ENCODE peak calls at places on chromosomes 1 and 21, in six cellular contexts. C is lower lobe of right lung, A is tibial artery, V is testis, D is Peyer's patch, R is hepatocyte. Q is an unnamed sample.

GRCh38 chr1:9375912-9376311 is 83.2 kb downstream of the SPSB1 start:
- DNase-seq in A (peak; percentile 71), R (no peak), V (peak; percentile 68), C (no peak), D (no peak), Q (no peak)

GRCh38 chr1:47013239-47013638 is 10.2 kb upstream of the CYP4X1 start:
- DNase-seq in D (no peak), R (no peak), V (no peak), A (no peak), C (no peak), Q (no peak)

GRCh38 chr1:226519741-226520598 is 28.6 kb upstream of the STUM start:
- DNase-seq in D (no peak), V (no peak), A (no peak), R (no peak), C (no peak), Q (no peak)

GRCh38 chr1:44289530-44289929 is 65.5 kb downstream of the ERI3 start:
- DNase-seq in R (no peak), V (no peak), C (no peak), D (peak; percentile 50), A (no peak), Q (no peak)

GRCh38 chr1:46223472-46223943 is 20.4 kb downstream of the LURAP1 start:
- DNase-seq in R (peak; percentile 91), C (peak; percentile 69), V (peak; percentile 84), D (peak; percentile 86), A (peak; percentile 49), Q (peak; percentile 72)

GRCh38 chr1:25099343-25099951 is 132.9 kb downstream of the SYF2 start:
- DNase-seq in C (no peak), A (peak; percentile 21), D (peak; percentile 63), V (peak; percentile 16), R (no peak), Q (peak; percentile 53)

GRCh38 chr1:46646844-46647243 is 21.3 kb downstream of the ATPAF1 start:
- DNase-seq in C (no peak), V (no peak), A (no peak), R (no peak), D (no peak), Q (no peak)

GRCh38 chr1:21149862-21150432 is 26.8 kb downstream of the EIF4G3 start:
- DNase-seq in V (no peak), C (no peak), A (no peak), D (no peak), R (peak; percentile 54), Q (no peak)

GRCh38 chr1:157135070-157135469 is 3.1 kb downstream of the ETV3 start:
- DNase-seq in R (no peak), V (no peak), A (no peak), D (no peak), C (no peak), Q (no peak)

GRCh38 chr1:218852541-218852940 is 321.1 kb upstream of the LYPLAL1 start:
- DNase-seq in C (no peak), A (no peak), D (no peak), V (no peak), R (no peak), Q (no peak)

GRCh38 chr1:246755419-246755818 is 31.2 kb downstream of the SCCPDH start:
- DNase-seq in R (no peak), A (no peak), C (no peak), D (no peak), V (no peak), Q (no peak)

GRCh38 chr1:74771913-74772515 is 39.1 kb downstream of the TYW3 start:
- DNase-seq in R (peak; percentile 71), D (no peak), A (no peak), C (no peak), V (peak; percentile 20), Q (peak; percentile 17)

GRCh38 chr1:246390855-246391254 is 116.2 kb downstream of the SMYD3 start:
- DNase-seq in A (no peak), C (no peak), R (no peak), V (no peak), D (no peak), Q (no peak)

GRCh38 chr21:36015096-36015495 is 45.2 kb downstream of the SETD4 start:
- DNase-seq in C (no peak), V (no peak), R (no peak), A (no peak), D (no peak), Q (no peak)

GRCh38 chr1:172955161-172955821 is 95.5 kb downstream of the TNFSF18 start:
- DNase-seq in R (no peak), D (no peak), C (no peak), A (no peak), V (no peak), Q (no peak)

DNA sequence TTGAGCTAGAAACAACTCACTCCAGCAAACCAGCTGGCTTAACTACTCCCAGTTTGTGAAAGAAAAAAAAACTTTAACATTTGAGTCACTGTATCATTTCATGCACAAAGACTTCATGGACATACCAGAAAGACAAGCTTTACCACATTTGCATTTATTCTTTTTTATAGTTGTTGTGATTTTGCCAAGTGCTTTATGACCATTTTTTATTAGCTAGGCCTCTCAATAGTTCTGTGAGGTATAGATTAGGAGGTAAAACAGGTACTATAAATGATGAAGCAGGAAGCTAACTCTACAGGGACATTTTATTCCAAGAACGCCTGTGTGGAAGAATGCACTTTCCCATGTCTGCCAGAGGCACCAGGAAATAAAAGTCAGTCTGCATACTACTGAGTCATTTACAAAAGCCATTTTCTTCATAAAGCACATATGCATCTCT is 8.2 kb upstream of the DENND1B start:
- DNase-seq in R (peak; percentile 28), C (no peak), D (no peak), A (no peak), V (no peak), Q (no peak)
- H3K27ac ChIP-seq in R (peak overlapping the region; percentile 58), C (no peak overlapping the region), D (no peak overlapping the region), A (no peak overlapping the region), V (no peak overlapping the region), Q (no peak overlapping the region)

GRCh38 chr1:3747522-3747848 is 4.8 kb upstream of the CCDC27 start:
- DNase-seq in R (no peak), D (no peak), C (no peak), A (no peak), V (no peak), Q (no peak)
- H3K4me3 ChIP-seq in R (peak overlapping the region; percentile 69), D (peak overlapping the region; percentile 75), C (peak overlapping the region; percentile 78), A (peak overlapping the region; percentile 63), V (peak overlapping the region; percentile 77), Q (peak overlapping the region; percentile 73)

GRCh38 chr1:3019007-3019515 is 2.2 kb upstream of the ACTRT2 start:
- DNase-seq in V (no peak), C (no peak), A (no peak), R (no peak), D (peak; percentile 32), Q (no peak)

GRCh38 chr1:3021801-3022401 is 634 bp downstream of the ACTRT2 start:
- DNase-seq in V (no peak), D (peak; percentile 36), A (no peak), R (no peak), C (no peak), Q (no peak)

GRCh38 chr1:3021233-3021671 is at the start of gene ACTRT2:
- DNase-seq in V (no peak), A (no peak), C (no peak), R (no peak), D (no peak), Q (peak; percentile 58)

GRCh38 chr1:3019516-3020051 is 1.7 kb upstream of the ACTRT2 start:
- DNase-seq in R (no peak), C (peak; percentile 40), A (peak; percentile 12), V (peak; percentile 10), D (peak; percentile 41), Q (no peak)

GRCh38 chr1:3020263-3020909 is 881 bp upstream of the ACTRT2 start:
- DNase-seq in R (no peak), A (peak; percentile 1), D (no peak), V (no peak), C (no peak), Q (no peak)
- TF ChIP-seq CTCF in R (no peak), A (no peak), D (no peak), V (no peak), C (no peak), Q (no peak)

GRCh38 chr1:116690809-116691323 is 23.3 kb upstream of the IGSF3 start:
- DNase-seq in C (no peak), R (peak; percentile 39), D (no peak), V (no peak), A (no peak), Q (no peak)
- H3K27ac ChIP-seq in C (no peak overlapping the region), R (no peak overlapping the region), D (no peak overlapping the region), V (no peak overlapping the region), A (no peak overlapping the region), Q (no peak overlapping the region)

DNA sequence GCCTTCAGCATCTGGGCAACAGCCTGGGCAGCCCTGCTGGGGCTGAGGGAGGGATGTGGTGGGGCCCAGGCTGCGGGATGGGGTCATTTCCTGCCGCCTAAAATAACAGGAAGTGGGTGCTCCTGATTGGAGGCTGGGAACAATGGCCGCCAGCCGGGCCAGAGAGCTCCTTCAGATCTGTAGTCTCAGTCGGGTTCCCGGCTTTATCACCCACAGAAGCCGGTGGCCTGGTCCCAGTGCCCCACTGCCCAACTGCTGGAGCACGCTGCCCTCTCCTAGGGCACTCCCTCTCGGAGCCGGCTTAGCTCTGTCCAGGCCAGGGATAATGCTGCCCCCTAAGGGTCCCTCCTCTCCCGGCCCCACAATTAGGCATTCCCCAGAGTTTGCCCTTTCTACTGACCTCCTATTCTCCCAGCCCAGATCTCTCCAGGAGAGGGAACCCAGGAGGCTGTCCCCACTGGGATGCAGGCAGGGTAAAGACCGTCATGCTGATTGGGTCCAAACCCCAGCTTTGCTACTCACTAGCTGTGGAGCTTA is 5.1 kb downstream of the MAP7D1 start:
- DNase-seq in A (peak; percentile 63), V (no peak), R (peak; percentile 46), D (peak; percentile 87), C (peak; percentile 78), Q (peak; percentile 72)
- H3K4me3 ChIP-seq in A (peak overlapping the region; percentile 40), V (no peak overlapping the region), R (peak overlapping the region; percentile 7), D (peak overlapping the region; percentile 49), C (peak overlapping the region; percentile 54), Q (peak overlapping the region; percentile 22)

DNA sequence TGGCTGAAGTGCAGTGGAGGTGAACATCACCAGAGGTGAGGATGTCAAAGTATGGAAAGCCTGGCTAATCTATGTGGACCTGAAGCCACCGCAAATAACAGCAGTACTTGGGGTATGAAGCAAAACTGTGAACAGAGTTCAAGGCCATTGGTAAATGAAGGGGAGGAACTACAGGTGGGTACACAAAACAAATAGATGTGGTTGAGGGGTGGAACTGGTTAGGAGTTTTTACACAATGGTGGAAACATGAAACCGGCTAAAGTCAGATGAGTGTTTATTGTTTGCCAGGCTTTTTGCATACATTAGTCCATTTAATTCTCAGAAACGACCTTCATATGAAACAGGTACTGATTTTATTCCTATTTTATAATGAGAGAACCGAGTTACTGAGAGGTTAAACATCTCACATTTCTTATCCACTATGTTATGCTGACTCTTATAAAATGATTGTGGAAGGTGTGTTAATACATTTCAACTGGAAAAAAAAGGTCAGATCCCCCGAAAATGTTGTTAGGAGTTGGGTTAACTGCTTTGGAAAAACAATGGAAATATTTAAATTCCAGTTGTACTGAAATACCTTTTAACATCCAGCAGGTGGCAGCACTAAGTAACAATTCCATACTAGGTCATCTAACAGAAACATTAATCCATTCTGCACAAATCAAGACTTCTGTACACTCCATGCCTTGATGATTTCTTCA is 44.3 kb upstream of the GTF2B start:
- DNase-seq in D (no peak), R (peak; percentile 56), C (no peak), V (no peak), A (no peak), Q (no peak)
- TF ChIP-seq CTCF in D (peak; percentile 75), R (peak; percentile 70), C (peak; percentile 74), V (peak; percentile 83), A (peak; percentile 50), Q (peak; percentile 41)

DNA sequence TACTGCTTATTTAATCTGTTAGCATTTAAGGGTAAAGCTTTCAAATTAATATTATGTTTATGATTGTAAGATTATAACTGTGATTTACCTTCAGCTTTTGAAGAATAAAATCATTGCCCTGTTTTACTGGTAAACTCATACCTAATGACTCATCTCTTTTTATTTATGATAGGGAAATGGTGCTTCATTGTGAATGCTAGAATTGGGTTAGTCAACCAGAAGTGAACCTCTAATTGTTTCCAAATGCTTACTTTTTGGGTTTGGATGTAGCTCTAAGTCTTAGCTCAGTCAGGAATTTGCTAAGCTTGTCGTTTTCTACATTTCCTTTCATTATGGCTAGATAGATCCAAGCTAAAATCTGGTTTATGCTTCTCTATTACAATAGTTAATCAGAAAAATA is 59.4 kb downstream of the SLC30A7 start:
- DNase-seq in R (no peak), C (no peak), V (no peak), A (no peak), D (no peak), Q (no peak)
- H3K27ac ChIP-seq in R (no peak overlapping the region), C (no peak overlapping the region), V (no peak overlapping the region), A (no peak overlapping the region), D (no peak overlapping the region), Q (no peak overlapping the region)

Q was measured in WERI-Rb-1.